ENCODE peak calls at places on chromosomes 5 and 9, in eight cellular contexts. M is upper lobe of right lung; O is EL; U is NAMALWA; G is cardiac fibroblast; B is NCI-H187; P is effector memory CD4-positive, alpha-beta T cell; K is AG08395. H is an unnamed sample.

GRCh38 chr5:166845044-166845443 is 1446.4 kb upstream of the WWC1 start:
- DNase-seq in U (peak; percentile 9), M (no peak), P (no peak), K (no peak), B (no peak), O (no peak), G (peak; percentile 10), H (peak; percentile 4)

GRCh38 chr5:114438471-114438870 is 76.6 kb downstream of the KCNN2 start:
- DNase-seq in O (peak; percentile 1), G (no peak), K (no peak), U (no peak), B (no peak), M (no peak), P (no peak), H (no peak)

GRCh38 chr9:21450733-21451394 is 10.6 kb downstream of the IFNA1 start:
- DNase-seq in O (no peak), K (no peak), P (no peak), M (no peak), U (no peak), G (peak; percentile 56), B (no peak), H (no peak)

GRCh38 chr9:840343-840742 is 1.2 kb upstream of the DMRT1 start:
- DNase-seq in P (no peak), K (no peak), U (no peak), B (no peak), O (no peak), G (no peak), M (no peak), H (peak; percentile 46)

GRCh38 chr5:133653602-133653995 is 41.3 kb upstream of the FSTL4 start:
- DNase-seq in G (no peak), K (no peak), O (no peak), M (no peak), P (no peak), U (no peak), B (no peak), H (no peak)

GRCh38 chr9:113621309-113621791 is 157.8 kb downstream of the RGS3 start:
- DNase-seq in B (no peak), P (no peak), K (peak; percentile 92), O (peak; percentile 97), M (peak; percentile 63), U (no peak), G (peak; percentile 95), H (no peak)

GRCh38 chr5:10660720-10661387 is 97.0 kb downstream of the ANKRD33B start:
- DNase-seq in U (no peak), B (no peak), P (no peak), G (no peak), M (no peak), O (no peak), K (no peak), H (no peak)

GRCh38 chr5:179146277-179146676 is 86.1 kb downstream of the ZNF354C start:
- DNase-seq in O (no peak), G (no peak), U (no peak), B (no peak), M (no peak), P (no peak), K (no peak), H (peak; percentile 28)

GRCh38 chr9:6630502-6631206 is 14.9 kb downstream of the GLDC start:
- DNase-seq in M (no peak), G (no peak), B (no peak), U (no peak), P (no peak), K (no peak), O (no peak), H (no peak)

GRCh38 chr9:75369989-75370388 is 281.7 kb downstream of the OSTF1 start:
- DNase-seq in M (no peak), P (no peak), O (no peak), G (no peak), K (no peak), U (no peak), B (no peak), H (no peak)

GRCh38 chr9:82170871-82171270 is 182.3 kb downstream of the SPATA31D1 start:
- DNase-seq in U (no peak), M (no peak), B (no peak), O (no peak), K (peak; percentile 25), G (no peak), P (no peak), H (no peak)

GRCh38 chr9:105205787-105206511 is 38.5 kb upstream of the SLC44A1 start:
- DNase-seq in O (peak; percentile 74), U (no peak), K (peak; percentile 94), G (peak; percentile 96), M (no peak), P (no peak), B (no peak), H (no peak)

GRCh38 chr9:15246688-15247087 is 60.3 kb downstream of the TTC39B start:
- DNase-seq in K (no peak), G (no peak), O (no peak), B (no peak), M (no peak), P (no peak), U (no peak), H (no peak)

GRCh38 chr5:159135896-159136531 is 36.3 kb upstream of the EBF1 start:
- DNase-seq in K (peak; percentile 60), P (no peak), B (no peak), O (peak; percentile 83), G (peak; percentile 41), U (no peak), M (no peak), H (no peak)

GRCh38 chr5:132496631-132497487 is 6.3 kb upstream of the IRF1 start:
- DNase-seq in G (peak; percentile 94), B (peak; percentile 43), K (peak; percentile 79), M (peak; percentile 97), U (peak; percentile 70), P (peak; percentile 52), O (peak; percentile 92), H (no peak)

H was measured in Jurkat, Clone E6-1.